ENCODE peak calls at places on chromosomes 16 and 17, in eight cellular contexts. W, A, O, S, H, C, B and R are unnamed samples.

GRCh38 chr16:11121909-11122692 is 133.9 kb downstream of the SOCS1 start:
- DNase-seq in W (peak), A (peak), O (no peak), S (no peak), H (no peak), C (no peak), B (no peak), R (no peak)

GRCh38 chr17:41333098-41333497 is 17.5 kb downstream of the KRT33A start:
- DNase-seq in W (no peak), A (no peak), O (no peak), S (no peak), H (no peak), C (no peak), B (peak), R (peak)

GRCh38 chr17:6239237-6239798 is 169.1 kb downstream of the WSCD1 start:
- DNase-seq in W (no peak), A (no peak), O (peak), S (no peak), H (no peak), C (no peak), B (peak), R (no peak)

GRCh38 chr16:70760221-70760620 is 40.7 kb downstream of the VAC14 start:
- DNase-seq in W (no peak), A (no peak), O (no peak), S (no peak), H (no peak), C (no peak), B (no peak), R (no peak)

GRCh38 chr17:49616086-49616485 is 40.4 kb downstream of the NXPH3 start:
- DNase-seq in W (no peak), A (no peak), O (no peak), S (no peak), H (no peak), C (no peak), B (no peak), R (no peak)

GRCh38 chr16:50121721-50122445 is 31.2 kb upstream of the TENT4B start:
- DNase-seq in W (no peak), A (no peak), O (no peak), S (peak), H (no peak), C (no peak), B (no peak), R (no peak)

GRCh38 chr16:30534368-30535105 is at the start of gene ZNF747:
- DNase-seq in W (peak), A (peak), O (peak), S (peak), H (peak), C (peak), B (peak), R (peak)

GRCh38 chr17:7034955-7035590 is 742 bp upstream of the SLC16A13 start:
- DNase-seq in W (no peak), A (no peak), O (no peak), S (no peak), H (no peak), C (no peak), B (no peak), R (no peak)

GRCh38 chr17:46788796-46789195 is 29.7 kb downstream of the WNT3 start:
- DNase-seq in W (no peak), A (no peak), O (no peak), S (no peak), H (no peak), C (no peak), B (peak), R (no peak)

GRCh38 chr16:80527297-80527696 is 13.5 kb upstream of the DYNLRB2 start:
- DNase-seq in W (peak), A (peak), O (peak), S (no peak), H (peak), C (peak), B (peak), R (peak)

GRCh38 chr17:66488874-66489273 is 186.5 kb downstream of the PRKCA start:
- DNase-seq in W (no peak), A (no peak), O (no peak), S (no peak), H (no peak), C (no peak), B (no peak), R (no peak)

GRCh38 chr16:21950782-21951521 is 2.2 kb upstream of the UQCRC2 start:
- DNase-seq in W (peak), A (peak), O (no peak), S (no peak), H (no peak), C (peak), B (no peak), R (peak)

GRCh38 chr16:85936761-85937343 is 37.9 kb downstream of the IRF8 start:
- DNase-seq in W (peak), A (peak), O (no peak), S (no peak), H (no peak), C (no peak), B (no peak), R (no peak)

GRCh38 chr16:87550510-87550961 is 51.8 kb upstream of the JPH3 start:
- DNase-seq in W (no peak), A (no peak), O (peak), S (no peak), H (no peak), C (peak), B (peak), R (no peak)

GRCh38 chr16:48244080-48244862 is at the start of gene LONP2:
- DNase-seq in W (peak), A (peak), O (peak), S (peak), H (peak), C (peak), B (peak), R (peak)

GRCh38 chr16:58963479-58963878 is 229.4 kb upstream of the GOT2 start:
- DNase-seq in W (no peak), A (no peak), O (no peak), S (no peak), H (no peak), C (no peak), B (no peak), R (no peak)
- H3K9ac ChIP-seq in W (no peak), A (no peak), O (no peak), S (no peak), H (no peak), C (no peak), B (no peak), R (no peak)

DNA sequence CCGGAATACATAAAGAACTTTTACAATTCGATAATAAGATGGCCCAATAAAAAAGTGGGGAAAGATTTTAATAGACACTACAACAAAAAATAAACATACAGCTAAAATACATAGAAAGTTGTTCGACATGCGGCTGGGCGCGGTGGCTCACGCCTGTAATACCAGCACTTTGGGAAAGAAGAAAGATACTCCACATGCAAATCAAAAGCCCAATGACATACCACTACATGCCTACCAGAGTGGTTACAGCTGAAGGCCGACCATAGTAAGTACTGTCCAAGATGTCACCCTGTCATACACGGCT is 9.3 kb downstream of the PRCD start:
- DNase-seq in W (no peak), A (no peak), O (no peak), S (no peak), H (no peak), C (no peak), B (no peak), R (no peak)
- H3K9ac ChIP-seq in W (no peak), A (no peak), O (no peak), S (no peak), H (no peak), C (no peak), B (no peak), R (no peak)

DNA sequence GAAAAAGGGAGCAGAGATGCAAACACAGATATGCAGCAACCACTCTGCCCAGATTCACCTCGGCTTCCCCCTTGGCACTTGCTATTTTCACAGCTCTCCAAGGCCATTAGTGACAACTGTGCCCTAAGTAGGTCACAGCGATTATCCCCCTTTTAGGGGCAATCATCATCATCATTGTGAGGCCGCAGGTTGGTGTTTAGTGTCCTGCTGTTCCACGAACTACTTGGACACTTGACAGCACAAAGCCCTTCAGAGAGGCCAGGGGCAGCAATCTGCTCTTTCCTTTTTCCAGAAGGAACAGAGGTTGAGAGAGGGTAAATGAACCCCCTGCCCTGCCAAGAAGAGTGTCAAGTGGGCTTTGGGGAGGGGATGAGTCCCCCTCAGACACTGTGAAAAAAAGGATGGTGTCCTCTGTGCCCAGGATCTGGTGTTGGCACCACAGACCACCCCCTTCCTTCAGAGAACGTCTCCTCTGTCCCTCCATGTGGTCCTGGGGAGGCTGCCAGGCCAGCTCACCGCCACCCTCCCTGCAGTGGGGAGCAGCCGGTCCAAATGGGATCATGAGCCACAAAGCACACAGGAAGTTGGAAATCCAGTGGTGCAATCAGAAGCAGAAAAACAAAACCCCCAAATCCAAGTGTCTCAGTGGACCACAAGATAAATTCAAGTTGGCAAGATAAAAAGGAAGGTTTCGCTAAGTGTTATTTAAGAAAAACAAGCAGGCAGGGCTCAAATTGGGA is 78.4 kb upstream of the MED9 start:
- DNase-seq in W (peak), A (peak), O (no peak), S (no peak), H (no peak), C (no peak), B (no peak), R (no peak)
- H3K9ac ChIP-seq in W (no peak), A (no peak), O (no peak), S (no peak), H (no peak), C (peak), B (no peak), R (no peak)

DNA sequence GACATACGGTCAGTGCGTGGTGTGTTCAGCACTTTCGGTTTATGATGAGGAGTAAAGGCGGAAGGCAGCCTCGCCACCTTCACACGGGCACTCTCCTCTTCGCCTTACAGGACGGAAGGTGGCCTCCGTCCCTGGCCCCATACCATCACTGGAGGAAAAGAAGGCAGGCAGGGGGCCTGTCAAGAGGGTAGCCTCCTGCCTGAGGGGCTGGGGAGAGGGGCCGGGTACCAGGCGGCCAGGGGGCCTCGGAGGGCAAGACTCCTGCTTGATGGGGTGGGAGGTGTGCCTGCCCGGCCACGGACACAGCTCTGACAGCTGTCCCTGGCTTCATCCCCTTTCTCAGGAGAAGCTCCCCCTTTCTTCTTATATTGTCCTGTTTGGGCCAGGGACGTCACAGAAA is 15.6 kb upstream of the SLC38A8 start:
- DNase-seq in W (no peak), A (no peak), O (no peak), S (no peak), H (no peak), C (no peak), B (no peak), R (no peak)
- H3K9ac ChIP-seq in W (no peak), A (no peak), O (no peak), S (no peak), H (no peak), C (no peak), B (no peak), R (no peak)